ENCODE peak calls at places on chromosomes 12 and 14, in eight cellular contexts. D, X, U, E, C, Y, I and T are unnamed samples.

GRCh38 chr14:76022991-76023390 is 37.4 kb downstream of the IFT43 start:
- DNase-seq in C (no peak), X (peak), Y (no peak), D (no peak), U (no peak), I (peak), E (no peak), T (no peak)

GRCh38 chr14:32104803-32105202 is 27.7 kb downstream of the ARHGAP5 start:
- DNase-seq in U (peak), X (no peak), C (no peak), D (no peak), Y (no peak), E (no peak), I (no peak), T (no peak)

GRCh38 chr12:62754706-62755105 is 180.2 kb downstream of the PPM1H start:
- DNase-seq in D (no peak), C (no peak), U (no peak), Y (no peak), I (no peak), X (no peak), E (no peak), T (no peak)

GRCh38 chr14:21703357-21704339 is 30.0 kb upstream of the OR4E1 start:
- DNase-seq in C (no peak), Y (no peak), U (no peak), D (no peak), X (no peak), E (no peak), I (peak), T (no peak)

GRCh38 chr12:50568338-50569155 is 63.8 kb downstream of the DIP2B start:
- DNase-seq in E (no peak), D (no peak), U (peak), Y (no peak), X (peak), I (no peak), C (no peak), T (no peak)

GRCh38 chr14:75274899-75275569 is 3.6 kb upstream of the FOS start:
- DNase-seq in U (no peak), D (no peak), C (peak), X (peak), Y (no peak), E (no peak), I (no peak), T (no peak)

GRCh38 chr14:90658541-90658967 is 157.7 kb downstream of the TTC7B start:
- DNase-seq in C (no peak), U (peak), Y (peak), D (peak), I (peak), E (no peak), X (peak), T (no peak)

GRCh38 chr14:87229131-87229530 is 763.9 kb downstream of the GALC start:
- DNase-seq in U (no peak), C (no peak), Y (no peak), I (no peak), X (no peak), E (no peak), D (no peak), T (no peak)

GRCh38 chr12:851913-852312 is 97.6 kb downstream of the RAD52 start:
- DNase-seq in E (no peak), C (no peak), X (peak), D (peak), Y (peak), U (peak), I (peak), T (no peak)

GRCh38 chr14:68548194-68549056 is 244.4 kb downstream of the ZFP36L1 start:
- DNase-seq in X (peak), I (peak), E (peak), U (peak), D (peak), C (peak), Y (peak), T (peak)

GRCh38 chr12:13258717-13259119 is 62.2 kb downstream of the EMP1 start:
- DNase-seq in D (no peak), Y (no peak), X (no peak), I (no peak), U (no peak), E (no peak), C (no peak), T (no peak)

GRCh38 chr12:77845831-77846230 is 15.1 kb downstream of the NAV3 start:
- DNase-seq in D (peak), Y (peak), E (no peak), C (no peak), X (peak), I (peak), U (peak), T (no peak)

GRCh38 chr12:91163116-91163515 is 19.5 kb downstream of the DCN start:
- DNase-seq in D (no peak), U (no peak), C (no peak), I (no peak), Y (no peak), X (no peak), E (no peak), T (no peak)

GRCh38 chr12:120453977-120454376 is 7.7 kb downstream of the GATC start:
- DNase-seq in Y (peak), D (no peak), X (peak), I (peak), E (no peak), U (peak), C (no peak), T (no peak)

GRCh38 chr14:49051328-49052060 is 534.7 kb downstream of the RPS29 start:
- DNase-seq in C (no peak), I (no peak), U (no peak), D (peak), X (peak), E (no peak), Y (no peak), T (no peak)

GRCh38 chr14:59583755-59584154 is 7.1 kb upstream of the CCDC175 start:
- DNase-seq in I (peak), C (no peak), D (peak), E (no peak), Y (peak), X (peak), U (peak), T (peak)

GRCh38 chr12:58286353-58286752 is 345.0 kb downstream of the ATP23 start:
- DNase-seq in E (no peak), I (no peak), C (no peak), X (no peak), D (no peak), U (no peak), Y (no peak), T (no peak)

GRCh38 chr12:24600996-24601395 is 347.9 kb downstream of the BCAT1 start:
- DNase-seq in D (peak), U (peak), Y (peak), E (no peak), I (peak), X (peak), C (no peak), T (peak)

GRCh38 chr12:33006106-33006505 is 109.5 kb upstream of the PKP2 start:
- DNase-seq in I (no peak), C (no peak), Y (no peak), D (no peak), X (no peak), U (no peak), E (no peak), T (no peak)

GRCh38 chr14:99176156-99176945 is 95.6 kb downstream of the BCL11B start:
- DNase-seq in U (no peak), I (no peak), X (no peak), C (no peak), D (no peak), E (no peak), Y (no peak), T (no peak)

GRCh38 chr14:57052705-57053302 is 215.9 kb downstream of the EXOC5 start:
- DNase-seq in D (no peak), E (no peak), C (no peak), I (no peak), Y (no peak), X (no peak), U (no peak), T (no peak)

GRCh38 chr14:57046175-57046574 is 222.5 kb downstream of the EXOC5 start:
- DNase-seq in Y (no peak), X (no peak), D (no peak), E (no peak), U (no peak), I (no peak), C (no peak), T (no peak)

GRCh38 chr14:57051633-57052032 is 217.1 kb downstream of the EXOC5 start:
- DNase-seq in Y (no peak), U (no peak), E (no peak), I (no peak), D (no peak), X (no peak), C (no peak), T (no peak)

GRCh38 chr14:57049848-57050247 is 218.9 kb downstream of the EXOC5 start:
- DNase-seq in I (no peak), X (no peak), E (no peak), U (no peak), Y (no peak), D (no peak), C (no peak), T (no peak)
- TF ChIP-seq CTCF in I (no peak), X (no peak), E (no peak), U (no peak), Y (no peak), D (no peak), C (no peak), T (no peak)

DNA sequence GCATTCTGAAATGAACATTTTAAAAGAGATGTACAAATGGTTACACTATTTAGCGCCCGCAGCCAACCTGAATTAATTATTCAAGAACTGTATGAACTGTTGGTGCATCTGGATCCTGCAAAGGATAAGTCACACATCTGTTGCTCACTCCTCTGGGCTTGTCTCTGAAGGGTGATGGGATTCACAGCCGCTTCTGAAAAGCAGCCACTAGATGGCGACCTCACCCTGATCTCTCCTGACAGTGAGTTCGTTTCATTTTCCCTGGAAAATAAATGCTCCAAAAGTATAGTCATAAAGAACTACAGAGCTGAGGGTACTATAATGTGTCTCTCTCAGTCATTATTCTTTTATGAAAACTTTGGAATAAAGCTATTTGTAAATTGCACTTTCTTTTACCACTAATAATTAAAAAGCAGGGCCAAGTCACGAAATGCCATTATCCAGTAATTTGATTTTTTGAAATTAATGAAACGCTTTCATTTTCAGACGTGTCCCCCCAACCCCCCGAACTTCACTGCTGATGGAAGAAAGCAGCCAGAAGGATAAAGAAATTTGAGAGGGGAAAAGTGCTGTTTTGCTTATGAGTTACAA is 789.6 kb downstream of the NRXN3 start:
- DNase-seq in I (peak), C (peak), X (peak), E (peak), U (peak), D (peak), Y (peak), T (peak)
- H3K4me3 ChIP-seq in I (no peak), C (peak), X (no peak), E (no peak), U (no peak), D (no peak), Y (no peak), T (no peak)

GRCh38 chr12:89280833-89281533 is 71.3 kb downstream of the DUSP6 start:
- DNase-seq in E (peak), U (peak), X (peak), I (peak), Y (peak), C (no peak), D (no peak), T (no peak)
- TF ChIP-seq CTCF in E (no peak), U (no peak), X (no peak), I (no peak), Y (no peak), C (no peak), D (no peak), T (no peak)

GRCh38 chr14:74238974-74239847 is at the start of gene VSX2:
- DNase-seq in U (no peak), I (no peak), X (no peak), D (no peak), C (no peak), Y (no peak), E (no peak), T (no peak)
- H3K4me3 ChIP-seq in U (no peak), I (no peak), X (no peak), D (no peak), C (peak), Y (no peak), E (peak), T (no peak)

GRCh38 chr14:95432152-95433093 is 84.0 kb downstream of the SYNE3 start:
- DNase-seq in Y (peak), E (peak), D (no peak), X (peak), C (no peak), U (peak), I (peak), T (no peak)
- TF ChIP-seq CTCF in Y (peak), E (peak), D (peak), X (peak), C (peak), U (peak), I (peak), T (peak)

GRCh38 chr12:56081393-56082347 is 1.7 kb downstream of the ERBB3 start:
- DNase-seq in E (no peak), U (no peak), C (no peak), Y (no peak), X (no peak), D (no peak), I (no peak), T (no peak)
- H3K4me3 ChIP-seq in E (no peak), U (no peak), C (no peak), Y (peak), X (no peak), D (no peak), I (no peak), T (no peak)